ENCODE peak calls at places on chromosomes 3 and 15, in seven cellular contexts. G is Right ventricle myocardium superior; O is COLO829; T is activated T-cell treated with anti-CD3 and anti-CD28 coated beads, Interleukin-2, amount 50 U/mL, for 72 hours; L is CD14-positive monocyte; R is ELR; S is hypothalamus. Y is an unnamed sample.

GRCh38 chr3:168100777-168101492 is 5.2 kb upstream of the GOLIM4 start:
- DNase-seq in S (no peak), R (peak; percentile 77), L (no peak), T (no peak), G (no peak), O (no peak), Y (no peak)

GRCh38 chr15:94242257-94242656 is 10.9 kb downstream of the MCTP2 start:
- DNase-seq in G (no peak), L (no peak), O (no peak), S (no peak), R (no peak), T (no peak), Y (no peak)

GRCh38 chr15:56272474-56272873 is 28.8 kb upstream of the RFX7 start:
- DNase-seq in S (no peak), T (no peak), G (no peak), L (no peak), R (no peak), O (no peak), Y (no peak)

GRCh38 chr15:51499379-51499976 is 123.1 kb downstream of the DMXL2 start:
- DNase-seq in T (no peak), L (no peak), S (no peak), R (peak; percentile 62), O (peak; percentile 13), G (no peak), Y (no peak)

GRCh38 chr15:56616551-56616950 is 116.8 kb downstream of the ZNF280D start:
- DNase-seq in R (no peak), G (no peak), S (no peak), T (no peak), L (no peak), O (no peak), Y (no peak)

GRCh38 chr3:122188758-122189157 is 5.3 kb downstream of the CASR start:
- DNase-seq in R (no peak), O (no peak), G (no peak), T (no peak), L (no peak), S (no peak), Y (no peak)

GRCh38 chr3:4797201-4797600 is 182.0 kb upstream of the BHLHE40 start:
- DNase-seq in T (no peak), O (peak; percentile 81), L (no peak), G (no peak), R (no peak), S (no peak), Y (no peak)

GRCh38 chr15:54803139-54803808 is 393.5 kb downstream of the RSL24D1 start:
- DNase-seq in S (no peak), L (peak; percentile 70), R (peak; percentile 3), T (no peak), G (no peak), O (peak; percentile 44), Y (no peak)

GRCh38 chr15:90401499-90401898 is 13.5 kb downstream of the IQGAP1 start:
- DNase-seq in L (no peak), G (no peak), S (no peak), O (no peak), T (no peak), R (no peak), Y (no peak)

GRCh38 chr3:129060276-129061076 is at the start of gene GP9:
- DNase-seq in G (no peak), L (no peak), R (no peak), T (no peak), O (no peak), S (no peak), Y (no peak)

GRCh38 chr15:74817370-74817737 is 4.7 kb downstream of the LMAN1L start:
- DNase-seq in G (peak; percentile 69), T (no peak), O (no peak), L (no peak), R (peak; percentile 50), S (no peak), Y (peak; percentile 56)

GRCh38 chr3:41434781-41435180 is 235.5 kb downstream of the CTNNB1 start:
- DNase-seq in G (no peak), O (no peak), R (no peak), L (no peak), S (no peak), T (no peak), Y (no peak)

GRCh38 chr3:71862374-71863145 is 77.6 kb upstream of the PROK2 start:
- DNase-seq in S (no peak), O (peak; percentile 54), T (no peak), L (no peak), R (no peak), G (no peak), Y (no peak)

GRCh38 chr15:64134322-64134829 is 17.2 kb upstream of the SNX22 start:
- DNase-seq in O (no peak), S (peak; percentile 82), T (no peak), L (no peak), G (peak; percentile 74), R (no peak), Y (no peak)

GRCh38 chr3:58581328-58582091 is 4.3 kb upstream of the FAM107A start:
- DNase-seq in S (peak; percentile 28), G (no peak), T (no peak), R (no peak), L (no peak), O (no peak), Y (peak; percentile 88)

GRCh38 chr3:30696403-30696819 is 90.0 kb downstream of the TGFBR2 start:
- DNase-seq in L (no peak), G (peak; percentile 68), S (peak; percentile 48), O (no peak), T (no peak), R (no peak), Y (no peak)

GRCh38 chr15:38768970-38769369 is 204.4 kb upstream of the RASGRP1 start:
- DNase-seq in G (no peak), L (no peak), O (no peak), S (no peak), R (peak; percentile 30), T (no peak), Y (peak; percentile 19)

GRCh38 chr15:40049076-40049475 is 10.1 kb upstream of the SRP14 start:
- DNase-seq in R (no peak), S (no peak), L (no peak), O (no peak), T (no peak), G (no peak), Y (no peak)

GRCh38 chr3:71784201-71784913 is 591 bp downstream of the PROK2 start:
- DNase-seq in R (no peak), T (peak; percentile 2), L (no peak), O (no peak), S (no peak), G (no peak), Y (peak; percentile 51)

GRCh38 chr15:52529289-52529929 is 729 bp upstream of the MYO5A start:
- DNase-seq in R (no peak), G (no peak), O (no peak), T (peak; percentile 30), L (no peak), S (peak; percentile 33), Y (peak; percentile 70)